ENCODE peak calls at places on chromosomes 3 and 15, in five cellular contexts. R is activated effector memory CD4-positive, alpha-beta T cell treated with anti-CD3 and anti-CD28 coated beads, Interleukin-2, amount 50 U/mL, for 16 hours; Q is Calu3; C is NCI-H2081; Y is CMK. J is an unnamed sample.
A peak's percentile ranks its signal among the peaks of the same experiment; 100 is the strongest.

GRCh38 chr15:68259883-68260282 is 17.7 kb upstream of the FEM1B start:
- DNase-seq in R (no peak), Y (no peak), Q (no peak), C (no peak), J (no peak)

GRCh38 chr3:147368561-147369151 is 37.7 kb downstream of the ZIC4 start:
- DNase-seq in R (no peak), Q (no peak), C (no peak), Y (no peak), J (no peak)

GRCh38 chr3:64215559-64215958 is 9.7 kb downstream of the PRICKLE2 start:
- DNase-seq in C (no peak), Q (no peak), Y (no peak), R (no peak), J (no peak)

GRCh38 chr15:33551860-33552259 is 241.1 kb downstream of the RYR3 start:
- DNase-seq in R (no peak), Y (no peak), Q (no peak), C (no peak), J (no peak)

GRCh38 chr15:63718590-63719035 is 115.1 kb downstream of the HERC1 start:
- DNase-seq in Y (no peak), Q (no peak), C (no peak), R (no peak), J (no peak)

GRCh38 chr3:10725067-10725466 is 91.0 kb upstream of the SLC6A11 start:
- DNase-seq in Q (no peak), Y (no peak), C (no peak), R (no peak), J (no peak)

GRCh38 chr3:127628426-127628787 is 578 bp upstream of the PODXL2 start:
- DNase-seq in Q (no peak), C (no peak), Y (no peak), R (no peak), J (no peak)

GRCh38 chr3:183664913-183665381 is 29.5 kb downstream of the KLHL24 start:
- DNase-seq in C (peak; percentile 38), Q (no peak), R (no peak), Y (no peak), J (peak; percentile 74)

GRCh38 chr3:177336841-177337430 is 139.7 kb upstream of the TBL1XR1 start:
- DNase-seq in Q (no peak), R (no peak), Y (no peak), C (no peak), J (no peak)

GRCh38 chr3:187101184-187102072 is 37.9 kb downstream of the RPL39L start:
- DNase-seq in Q (peak; percentile 72), C (no peak), Y (peak; percentile 48), R (peak; percentile 84), J (no peak)

GRCh38 chr3:187955076-187955952 is 198.6 kb upstream of the LPP start:
- DNase-seq in C (no peak), Q (no peak), Y (no peak), R (no peak), J (no peak)

GRCh38 chr3:178676077-178676476 is 139.8 kb downstream of the KCNMB2 start:
- DNase-seq in C (no peak), Y (no peak), R (no peak), Q (no peak), J (no peak)

GRCh38 chr15:56428821-56429458 is 36.0 kb downstream of the MNS1 start:
- DNase-seq in Y (no peak), Q (no peak), R (no peak), C (peak; percentile 37), J (peak; percentile 13)

GRCh38 chr3:194830978-194831377 is 145.3 kb downstream of the FAM43A start:
- DNase-seq in Q (no peak), C (no peak), R (no peak), Y (no peak), J (no peak)

GRCh38 chr15:76339302-76340197 is 3.0 kb downstream of the ISL2 start:
- DNase-seq in R (no peak), Y (no peak), C (no peak), Q (no peak), J (no peak)

GRCh38 chr3:65483475-65483874 is 555.2 kb downstream of the MAGI1 start:
- DNase-seq in Y (no peak), R (no peak), C (peak; percentile 72), Q (peak; percentile 61), J (peak; percentile 42)

GRCh38 chr3:187989458-187990153 is 164.4 kb upstream of the LPP start:
- DNase-seq in Q (no peak), C (peak; percentile 98), Y (no peak), R (no peak), J (no peak)

GRCh38 chr3:147945968-147946519 is 536.9 kb downstream of the ZIC1 start:
- DNase-seq in C (peak; percentile 54), R (no peak), Q (peak; percentile 75), Y (no peak), J (no peak)

GRCh38 chr15:77546050-77546501 is 86.6 kb downstream of the LINGO1 start:
- DNase-seq in Q (peak; percentile 72), Y (no peak), C (no peak), R (no peak), J (no peak)

GRCh38 chr15:67537771-67538170 is 4.7 kb upstream of the MAP2K5 start:
- DNase-seq in Y (no peak), Q (no peak), R (no peak), C (no peak), J (no peak)

GRCh38 chr3:197367081-197367780 is 68.8 kb upstream of the DLG1 start:
- DNase-seq in Q (peak; percentile 24), R (no peak), C (peak; percentile 39), Y (no peak), J (no peak)

GRCh38 chr3:166660962-166661361 is 719.1 kb downstream of the ZBBX start:
- DNase-seq in Y (no peak), Q (no peak), C (no peak), R (no peak), J (no peak)

GRCh38 chr15:80929225-80929624 is 60.4 kb downstream of the MESD start:
- DNase-seq in Y (no peak), R (no peak), Q (no peak), C (no peak), J (no peak)

GRCh38 chr3:38916706-38917105 is 100.7 kb upstream of the SCN10A start:
- DNase-seq in C (no peak), Q (no peak), R (no peak), Y (no peak), J (no peak)

GRCh38 chr3:55664387-55664786 is 177.3 kb upstream of the WNT5A start:
- DNase-seq in C (no peak), R (no peak), Y (no peak), Q (no peak), J (no peak)

GRCh38 chr3:183455064-183455463 is 26.6 kb upstream of the MCF2L2 start:
- DNase-seq in Y (no peak), Q (no peak), C (peak; percentile 51), R (no peak), J (no peak)

GRCh38 chr3:181712505-181713299 is 977 bp downstream of the SOX2 start:
- DNase-seq in C (peak; percentile 90), R (no peak), Q (no peak), Y (no peak), J (no peak)

GRCh38 chr3:177574232-177574856 is 377.1 kb upstream of the TBL1XR1 start:
- DNase-seq in R (no peak), C (peak; percentile 64), Y (no peak), Q (peak; percentile 50), J (no peak)

GRCh38 chr3:122858373-122858772 is 63.5 kb downstream of the SLC49A4 start:
- DNase-seq in Q (no peak), C (peak; percentile 27), Y (no peak), R (no peak), J (no peak)

GRCh38 chr3:188187055-188187454 is 33.1 kb downstream of the LPP start:
- DNase-seq in Q (no peak), Y (no peak), R (no peak), C (no peak), J (no peak)

GRCh38 chr15:44340410-44340809 is 51.9 kb downstream of the GOLM2 start:
- DNase-seq in Q (peak; percentile 20), R (no peak), C (no peak), Y (no peak), J (peak; percentile 73)

GRCh38 chr3:67458406-67458805 is 196.0 kb downstream of the SUCLG2 start:
- DNase-seq in C (no peak), Y (no peak), Q (no peak), R (no peak), J (no peak)

GRCh38 chr3:143885803-143886427 is 37.6 kb upstream of the SLC9A9 start:
- DNase-seq in C (peak; percentile 68), R (no peak), Q (peak; percentile 53), Y (no peak), J (no peak)

GRCh38 chr15:61518191-61518950 is 289.3 kb upstream of the RORA start:
- DNase-seq in R (no peak), Q (no peak), C (no peak), Y (no peak), J (no peak)

GRCh38 chr3:57160046-57160730 is 5.0 kb downstream of the IL17RD start:
- DNase-seq in Q (no peak), R (no peak), C (no peak), Y (no peak), J (no peak)

GRCh38 chr15:92843819-92844218 is 56.3 kb upstream of the CHD2 start:
- DNase-seq in Q (no peak), R (peak; percentile 65), Y (no peak), C (no peak), J (no peak)

GRCh38 chr3:14179795-14180194 is 1.2 kb downstream of the LSM3 start:
- DNase-seq in Q (no peak), Y (no peak), R (no peak), C (no peak), J (no peak)